ENCODE peak calls at places on chromosome 10, in four cellular contexts. H is fibroblast of the aortic adventitia, Q is GM06990, P is left ventricle myocardium inferior. S is an unnamed sample.

GRCh38 chr10:110652475-110653118 is 8.5 kb downstream of the RBM20 start:
- DNase-seq in P (no peak), H (no peak), Q (no peak), S (no peak)

GRCh38 chr10:72038458-72039001 is 49.8 kb downstream of the SPOCK2 start:
- DNase-seq in Q (no peak), H (peak), P (no peak), S (no peak)

GRCh38 chr10:121608669-121609190 is 10.5 kb upstream of the FGFR2 start:
- DNase-seq in H (no peak), P (peak), Q (peak), S (no peak)

GRCh38 chr10:11863353-11864105 is 40.4 kb downstream of the PROSER2 start:
- DNase-seq in H (no peak), Q (no peak), P (no peak), S (no peak)

GRCh38 chr10:87660484-87661133 is 931 bp downstream of the PAPSS2 start:
- DNase-seq in H (peak), Q (no peak), P (peak), S (no peak)

GRCh38 chr10:104067525-104067924 is 18.2 kb downstream of the COL17A1 start:
- DNase-seq in Q (no peak), H (no peak), P (no peak), S (no peak)

GRCh38 chr10:23467024-23467423 is 28.1 kb downstream of the OTUD1 start:
- DNase-seq in P (no peak), H (no peak), Q (no peak), S (no peak)

GRCh38 chr10:988667-989545 is 672 bp downstream of the GTPBP4 start:
- DNase-seq in P (no peak), Q (no peak), H (peak), S (no peak)

GRCh38 chr10:46540412-46541016 is 15.9 kb downstream of the GPRIN2 start:
- DNase-seq in Q (no peak), P (no peak), H (no peak), S (no peak)

GRCh38 chr10:5902511-5903274 is 12.7 kb downstream of the FBH1 start:
- DNase-seq in H (no peak), Q (no peak), P (peak), S (no peak)

GRCh38 chr10:26858707-26859034 is 2.1 kb downstream of the ABI1 start:
- DNase-seq in Q (no peak), P (no peak), H (peak), S (no peak)
- H3K4me3 ChIP-seq in Q (peak), P (peak), H (peak), S (peak)

GRCh38 chr10:78187371-78187770 is 153.7 kb downstream of the RPS24 start:
- DNase-seq in P (no peak), H (no peak), Q (no peak), S (no peak)

GRCh38 chr10:78190051-78190450 is 156.4 kb downstream of the RPS24 start:
- DNase-seq in H (no peak), Q (no peak), P (no peak), S (no peak)

GRCh38 chr10:78184851-78185692 is 151.4 kb downstream of the RPS24 start:
- DNase-seq in Q (no peak), P (no peak), H (peak), S (no peak)

GRCh38 chr10:78185693-78186055 is 152.0 kb downstream of the RPS24 start:
- DNase-seq in H (peak), Q (no peak), P (peak), S (no peak)

DNA sequence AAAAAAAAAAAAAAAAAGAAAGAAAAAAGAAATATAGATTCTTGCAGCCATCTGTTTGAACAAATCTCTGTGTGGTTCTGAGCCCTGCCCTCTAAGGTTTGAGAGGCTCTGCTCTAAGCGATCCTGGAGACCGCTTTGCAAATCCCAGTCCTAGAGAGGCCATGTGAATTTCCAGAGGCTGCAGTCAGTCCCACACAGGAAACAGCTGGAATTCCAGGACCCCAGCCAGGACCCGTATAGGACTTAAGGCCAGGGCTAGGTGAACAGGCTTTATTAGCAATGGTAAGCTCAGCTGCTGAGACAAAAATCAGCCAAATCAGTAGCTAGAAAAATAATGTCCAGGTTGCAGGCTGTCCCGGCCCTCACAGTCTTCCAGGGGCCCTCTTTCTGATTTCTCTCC is 154.8 kb downstream of the RPS24 start:
- DNase-seq in H (no peak), P (no peak), Q (no peak), S (no peak)
- TF ChIP-seq CTCF in H (no peak), P (no peak), Q (no peak), S (no peak)

GRCh38 chr10:88949051-88949450 is 3.5 kb downstream of the ACTA2 start:
- DNase-seq in Q (no peak), P (no peak), H (no peak), S (no peak)
- H3K4me3 ChIP-seq in Q (no peak), P (peak), H (no peak), S (peak)

DNA sequence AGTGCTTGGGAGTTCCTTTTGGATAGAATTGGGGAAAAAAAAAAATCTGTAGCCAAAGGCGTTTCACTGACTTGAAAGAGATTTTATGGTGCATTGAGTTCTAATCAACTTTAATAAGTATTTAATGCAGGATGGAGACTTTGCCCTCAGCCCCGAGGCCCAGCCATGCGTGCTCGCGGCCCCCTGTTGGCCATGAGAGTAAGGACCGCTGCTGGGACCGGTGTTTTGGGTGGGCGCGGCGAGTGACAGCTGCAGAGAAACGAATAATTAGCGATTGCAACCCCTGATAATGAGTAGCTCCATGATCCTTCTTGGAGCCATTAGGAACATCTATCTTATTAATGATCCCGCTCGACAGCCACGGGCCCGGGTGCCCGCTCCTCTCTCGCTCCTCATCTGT is 347.4 kb downstream of the RPS24 start:
- DNase-seq in H (no peak), Q (no peak), P (no peak), S (no peak)
- TF ChIP-seq CTCF in H (peak), Q (peak), P (no peak), S (peak)

GRCh38 chr10:68665841-68666240 is 55.2 kb upstream of the CCAR1 start:
- DNase-seq in P (no peak), H (peak), Q (no peak), S (peak)
- H3K4me3 ChIP-seq in P (no peak), H (no peak), Q (no peak), S (no peak)

S was measured in AG04449.